ENCODE peak calls at places on chromosomes 6 and 20, in four cellular contexts. One of them, this sample, is unnamed.

GRCh38 chr6:63897459-63897858 is 261.9 kb downstream of the PHF3 start:
- DNase-seq in right cardiac atrium: no peak
- DNase-seq in DMS153: no peak
- DNase-seq in Calu3: no peak
- DNase-seq in this sample: no peak

GRCh38 chr6:96499781-96500180 is 21.8 kb upstream of the UFL1 start:
- DNase-seq in right cardiac atrium: no peak
- DNase-seq in Calu3: no peak
- DNase-seq in DMS153: no peak
- DNase-seq in this sample: no peak

GRCh38 chr6:13538084-13538483 is 36.3 kb upstream of the SIRT5 start:
- DNase-seq in Calu3: no peak
- DNase-seq in right cardiac atrium: no peak
- DNase-seq in DMS153: no peak
- DNase-seq in this sample: peak

GRCh38 chr20:48823960-48824497 is 3.8 kb downstream of the PREX1 start:
- DNase-seq in Calu3: no peak
- DNase-seq in right cardiac atrium: no peak
- DNase-seq in DMS153: no peak
- DNase-seq in this sample: peak

GRCh38 chr20:914727-915498 is 1.2 kb downstream of the ANGPT4 start:
- DNase-seq in right cardiac atrium: no peak
- DNase-seq in DMS153: no peak
- DNase-seq in Calu3: no peak
- DNase-seq in this sample: no peak

GRCh38 chr6:21426841-21427490 is 166.6 kb upstream of the SOX4 start:
- DNase-seq in DMS153: no peak
- DNase-seq in Calu3: no peak
- DNase-seq in right cardiac atrium: no peak
- DNase-seq in this sample: peak

GRCh38 chr20:10978713-10979112 is 304.9 kb upstream of the JAG1 start:
- DNase-seq in right cardiac atrium: no peak
- DNase-seq in Calu3: no peak
- DNase-seq in DMS153: peak
- DNase-seq in this sample: no peak

GRCh38 chr6:25100288-25100687 is 164.5 kb upstream of the RIPOR2 start:
- DNase-seq in DMS153: no peak
- DNase-seq in right cardiac atrium: no peak
- DNase-seq in Calu3: no peak
- DNase-seq in this sample: no peak

GRCh38 chr20:36629719-36630340 is 16.2 kb downstream of the SLA2 start:
- DNase-seq in Calu3: no peak
- DNase-seq in right cardiac atrium: no peak
- DNase-seq in DMS153: no peak
- DNase-seq in this sample: no peak

GRCh38 chr6:148693882-148694484 is 52.8 kb upstream of the UST start:
- DNase-seq in Calu3: no peak
- DNase-seq in right cardiac atrium: no peak
- DNase-seq in DMS153: no peak
- DNase-seq in this sample: no peak

GRCh38 chr20:32327087-32327681 is 30.9 kb upstream of the ASXL1 start:
- DNase-seq in DMS153: no peak
- DNase-seq in Calu3: no peak
- DNase-seq in right cardiac atrium: no peak
- DNase-seq in this sample: no peak

GRCh38 chr6:34243131-34243771 is 5.6 kb downstream of the SMIM29 start:
- DNase-seq in DMS153: no peak
- DNase-seq in right cardiac atrium: no peak
- DNase-seq in Calu3: no peak
- DNase-seq in this sample: no peak

GRCh38 chr6:31125162-31125561 is 4.9 kb upstream of the CDSN start:
- DNase-seq in right cardiac atrium: peak
- DNase-seq in Calu3: peak
- DNase-seq in DMS153: no peak
- DNase-seq in this sample: no peak

GRCh38 chr6:25943887-25944286 is 13.4 kb upstream of the SLC17A2 start:
- DNase-seq in DMS153: no peak
- DNase-seq in Calu3: no peak
- DNase-seq in right cardiac atrium: no peak
- DNase-seq in this sample: no peak

GRCh38 chr6:141316236-141316635 is 816.5 kb upstream of the GJE1 start:
- DNase-seq in DMS153: no peak
- DNase-seq in right cardiac atrium: no peak
- DNase-seq in Calu3: no peak
- DNase-seq in this sample: no peak

GRCh38 chr20:61161649-61162210 is 90.3 kb upstream of the CDH4 start:
- DNase-seq in Calu3: no peak
- DNase-seq in right cardiac atrium: no peak
- DNase-seq in DMS153: no peak
- DNase-seq in this sample: no peak

GRCh38 chr6:67663105-67663895 is 971.8 kb upstream of the ADGRB3 start:
- DNase-seq in DMS153: no peak
- DNase-seq in Calu3: no peak
- DNase-seq in right cardiac atrium: no peak
- DNase-seq in this sample: no peak

GRCh38 chr20:24998631-24999445 is 6.3 kb upstream of the APMAP start:
- DNase-seq in Calu3: no peak
- DNase-seq in DMS153: no peak
- DNase-seq in right cardiac atrium: no peak
- DNase-seq in this sample: no peak

GRCh38 chr6:53730767-53731166 is 64.0 kb upstream of the LRRC1 start:
- DNase-seq in Calu3: no peak
- DNase-seq in DMS153: no peak
- DNase-seq in right cardiac atrium: no peak
- DNase-seq in this sample: no peak

GRCh38 chr6:26550250-26550993 is 12.3 kb downstream of the HMGN4 start:
- DNase-seq in Calu3: peak
- DNase-seq in DMS153: peak
- DNase-seq in right cardiac atrium: peak
- DNase-seq in this sample: peak

GRCh38 chr6:14912226-14912625 is 333.6 kb upstream of the JARID2 start:
- DNase-seq in Calu3: no peak
- DNase-seq in right cardiac atrium: no peak
- DNase-seq in DMS153: no peak
- DNase-seq in this sample: no peak

GRCh38 chr6:30707281-30707850 is 9.7 kb downstream of the MDC1 start:
- DNase-seq in Calu3: peak
- DNase-seq in right cardiac atrium: no peak
- DNase-seq in DMS153: peak
- DNase-seq in this sample: no peak

GRCh38 chr6:167441653-167442644 is 117.1 kb downstream of the TTLL2 start:
- DNase-seq in DMS153: peak
- DNase-seq in right cardiac atrium: no peak
- DNase-seq in Calu3: no peak
- DNase-seq in this sample: no peak

GRCh38 chr6:27867941-27868705 is 44.1 kb downstream of the OR2B2 start:
- DNase-seq in right cardiac atrium: no peak
- DNase-seq in DMS153: no peak
- DNase-seq in Calu3: no peak
- DNase-seq in this sample: no peak

GRCh38 chr6:17640477-17640917 is 40.4 kb downstream of the FAM8A1 start:
- DNase-seq in Calu3: no peak
- DNase-seq in right cardiac atrium: no peak
- DNase-seq in DMS153: no peak
- DNase-seq in this sample: no peak

GRCh38 chr20:10671850-10672578 is 1.8 kb downstream of the JAG1 start:
- DNase-seq in right cardiac atrium: peak
- DNase-seq in DMS153: no peak
- DNase-seq in Calu3: no peak
- DNase-seq in this sample: no peak

GRCh38 chr6:30044630-30045029 is 16.4 kb upstream of the POLR1H start:
- DNase-seq in Calu3: peak
- DNase-seq in right cardiac atrium: no peak
- DNase-seq in DMS153: no peak
- DNase-seq in this sample: no peak

GRCh38 chr6:113120214-113120576 is 737.0 kb upstream of the MARCKS start:
- DNase-seq in Calu3: peak
- DNase-seq in DMS153: no peak
- DNase-seq in right cardiac atrium: no peak
- DNase-seq in this sample: peak

GRCh38 chr6:95578106-95578410 is 723 bp downstream of the MANEA start:
- DNase-seq in DMS153: no peak
- DNase-seq in Calu3: no peak
- DNase-seq in right cardiac atrium: no peak
- DNase-seq in this sample: no peak

GRCh38 chr6:148446681-148447080 is 104.0 kb downstream of the SASH1 start:
- DNase-seq in right cardiac atrium: no peak
- DNase-seq in DMS153: no peak
- DNase-seq in Calu3: no peak
- DNase-seq in this sample: no peak

GRCh38 chr6:170248111-170248805 is 42.6 kb downstream of the DLL1 start:
- DNase-seq in Calu3: no peak
- DNase-seq in right cardiac atrium: no peak
- DNase-seq in DMS153: no peak
- DNase-seq in this sample: no peak

GRCh38 chr6:1949533-1949932 is 295.9 kb downstream of the GMDS start:
- DNase-seq in right cardiac atrium: no peak
- DNase-seq in DMS153: no peak
- DNase-seq in Calu3: no peak
- DNase-seq in this sample: peak